ENCODE peak calls at places on chromosomes 7 and 10, in six cellular contexts. One of them, this sample, is unnamed. For H3K4me1, the result is how much of the 10 kb centered on the place peaks cover.

GRCh38 chr7:30209951-30210350 is 74.4 kb upstream of the ZNRF2 start:
- DNase-seq in adrenal gland: no peak
- DNase-seq in cardiac muscle cell: no peak
- DNase-seq in NT2/D1: no peak
- DNase-seq in HCT116: no peak
- DNase-seq in spleen: no peak
- DNase-seq in this sample: no peak

GRCh38 chr7:94580601-94581000 is 71.0 kb downstream of the CASD1 start:
- DNase-seq in adrenal gland: no peak
- DNase-seq in cardiac muscle cell: peak
- DNase-seq in NT2/D1: no peak
- DNase-seq in HCT116: no peak
- DNase-seq in spleen: no peak
- DNase-seq in this sample: no peak

GRCh38 chr10:27771231-27771630 is 25.6 kb upstream of the MKX start:
- DNase-seq in adrenal gland: no peak
- DNase-seq in cardiac muscle cell: no peak
- DNase-seq in NT2/D1: no peak
- DNase-seq in HCT116: no peak
- DNase-seq in spleen: no peak
- DNase-seq in this sample: no peak

GRCh38 chr10:97358349-97358748 is 23.8 kb upstream of the FRAT2 start:
- DNase-seq in adrenal gland: no peak
- DNase-seq in cardiac muscle cell: no peak
- DNase-seq in NT2/D1: no peak
- DNase-seq in HCT116: no peak
- DNase-seq in spleen: peak
- DNase-seq in this sample: no peak

GRCh38 chr10:47296111-47296894 is 3.7 kb upstream of the GDF10 start:
- DNase-seq in adrenal gland: no peak
- DNase-seq in cardiac muscle cell: no peak
- DNase-seq in NT2/D1: no peak
- DNase-seq in HCT116: no peak
- DNase-seq in spleen: no peak
- DNase-seq in this sample: no peak

GRCh38 chr10:11336703-11337102 is 274.7 kb downstream of the USP6NL start:
- DNase-seq in adrenal gland: no peak
- DNase-seq in cardiac muscle cell: no peak
- DNase-seq in NT2/D1: peak
- DNase-seq in HCT116: no peak
- DNase-seq in spleen: no peak
- DNase-seq in this sample: no peak

GRCh38 chr7:87223666-87224065 is 4.1 kb upstream of the TMEM243 start:
- DNase-seq in adrenal gland: no peak
- DNase-seq in cardiac muscle cell: no peak
- DNase-seq in NT2/D1: no peak
- DNase-seq in HCT116: no peak
- DNase-seq in spleen: no peak
- DNase-seq in this sample: no peak

GRCh38 chr10:92142949-92143348 is 147.9 kb downstream of the CPEB3 start:
- DNase-seq in adrenal gland: no peak
- DNase-seq in cardiac muscle cell: no peak
- DNase-seq in NT2/D1: no peak
- DNase-seq in HCT116: no peak
- DNase-seq in spleen: no peak
- DNase-seq in this sample: no peak

GRCh38 chr7:74269757-74270277 is 15.6 kb upstream of the RFC2 start:
- DNase-seq in adrenal gland: peak
- DNase-seq in cardiac muscle cell: peak
- DNase-seq in NT2/D1: no peak
- DNase-seq in HCT116: peak
- DNase-seq in spleen: peak
- DNase-seq in this sample: no peak

GRCh38 chr10:17001961-17002749 is 127.5 kb downstream of the CUBN start:
- DNase-seq in adrenal gland: no peak
- DNase-seq in cardiac muscle cell: peak
- DNase-seq in NT2/D1: no peak
- DNase-seq in HCT116: no peak
- DNase-seq in spleen: no peak
- DNase-seq in this sample: peak

GRCh38 chr7:20354825-20355466 is 24.2 kb downstream of the ITGB8 start:
- DNase-seq in adrenal gland: no peak
- DNase-seq in cardiac muscle cell: no peak
- DNase-seq in NT2/D1: no peak
- DNase-seq in HCT116: no peak
- DNase-seq in spleen: no peak
- DNase-seq in this sample: no peak

GRCh38 chr7:16484453-16485158 is 19.1 kb upstream of the SOSTDC1 start:
- DNase-seq in adrenal gland: no peak
- DNase-seq in cardiac muscle cell: peak
- DNase-seq in NT2/D1: no peak
- DNase-seq in HCT116: peak
- DNase-seq in spleen: no peak
- DNase-seq in this sample: no peak

GRCh38 chr7:118583651-118584050 is 359.1 kb downstream of the ANKRD7 start:
- DNase-seq in adrenal gland: no peak
- DNase-seq in cardiac muscle cell: no peak
- DNase-seq in NT2/D1: no peak
- DNase-seq in HCT116: no peak
- DNase-seq in spleen: no peak
- DNase-seq in this sample: no peak

GRCh38 chr7:48389977-48390376 is 218.7 kb downstream of the ABCA13 start:
- DNase-seq in adrenal gland: no peak
- DNase-seq in cardiac muscle cell: peak
- DNase-seq in NT2/D1: no peak
- DNase-seq in HCT116: no peak
- DNase-seq in spleen: no peak
- DNase-seq in this sample: no peak

GRCh38 chr7:81327873-81328272 is 409.0 kb upstream of the SEMA3C start:
- DNase-seq in adrenal gland: no peak
- DNase-seq in cardiac muscle cell: peak
- DNase-seq in NT2/D1: no peak
- DNase-seq in HCT116: no peak
- DNase-seq in spleen: no peak
- DNase-seq in this sample: no peak

GRCh38 chr10:31708513-31708912 is 220.1 kb downstream of the ARHGAP12 start:
- DNase-seq in adrenal gland: no peak
- DNase-seq in cardiac muscle cell: no peak
- DNase-seq in NT2/D1: no peak
- DNase-seq in HCT116: no peak
- DNase-seq in spleen: no peak
- DNase-seq in this sample: no peak

GRCh38 chr7:120404042-120404441 is 131.1 kb downstream of the KCND2 start:
- DNase-seq in adrenal gland: no peak
- DNase-seq in cardiac muscle cell: peak
- DNase-seq in NT2/D1: no peak
- DNase-seq in HCT116: no peak
- DNase-seq in spleen: no peak
- DNase-seq in this sample: no peak

GRCh38 chr7:652881-653280 is 73.6 kb upstream of the DNAAF5 start:
- DNase-seq in adrenal gland: no peak
- DNase-seq in cardiac muscle cell: no peak
- DNase-seq in NT2/D1: no peak
- DNase-seq in HCT116: no peak
- DNase-seq in spleen: no peak
- DNase-seq in this sample: no peak

GRCh38 chr10:132207536-132208488 is 21.1 kb downstream of the DPYSL4 start:
- DNase-seq in adrenal gland: no peak
- DNase-seq in cardiac muscle cell: no peak
- DNase-seq in NT2/D1: no peak
- DNase-seq in HCT116: no peak
- DNase-seq in spleen: peak
- DNase-seq in this sample: no peak
- H3K4me1 ChIP-seq in adrenal gland: under half
- H3K4me1 ChIP-seq in cardiac muscle cell: under half
- H3K4me1 ChIP-seq in NT2/D1: under half
- H3K4me1 ChIP-seq in HCT116: under half
- H3K4me1 ChIP-seq in spleen: under half
- H3K4me1 ChIP-seq in this sample: under half

GRCh38 chr10:78433722-78434535 is 400.3 kb downstream of the RPS24 start:
- DNase-seq in adrenal gland: no peak
- DNase-seq in cardiac muscle cell: no peak
- DNase-seq in NT2/D1: no peak
- DNase-seq in HCT116: no peak
- DNase-seq in spleen: no peak
- DNase-seq in this sample: no peak
- H3K4me1 ChIP-seq in adrenal gland: under half
- H3K4me1 ChIP-seq in cardiac muscle cell: under half
- H3K4me1 ChIP-seq in NT2/D1: under half
- H3K4me1 ChIP-seq in HCT116: under half
- H3K4me1 ChIP-seq in spleen: under half
- H3K4me1 ChIP-seq in this sample: under half

GRCh38 chr10:30374353-30374752 is 25.3 kb upstream of the MTPAP start:
- DNase-seq in adrenal gland: no peak
- DNase-seq in cardiac muscle cell: no peak
- DNase-seq in NT2/D1: no peak
- DNase-seq in HCT116: no peak
- DNase-seq in spleen: no peak
- DNase-seq in this sample: no peak
- H3K4me1 ChIP-seq in adrenal gland: under half
- H3K4me1 ChIP-seq in cardiac muscle cell: under half
- H3K4me1 ChIP-seq in NT2/D1: under half
- H3K4me1 ChIP-seq in HCT116: under half
- H3K4me1 ChIP-seq in spleen: under half
- H3K4me1 ChIP-seq in this sample: under half

GRCh38 chr7:143382791-143383641 is 1.9 kb downstream of the ZYX start:
- DNase-seq in adrenal gland: no peak
- DNase-seq in cardiac muscle cell: peak
- DNase-seq in NT2/D1: no peak
- DNase-seq in HCT116: no peak
- DNase-seq in spleen: no peak
- DNase-seq in this sample: no peak
- H3K4me1 ChIP-seq in adrenal gland: under half
- H3K4me1 ChIP-seq in cardiac muscle cell: under half
- H3K4me1 ChIP-seq in NT2/D1: under half
- H3K4me1 ChIP-seq in HCT116: under half
- H3K4me1 ChIP-seq in spleen: half or more
- H3K4me1 ChIP-seq in this sample: half or more

GRCh38 chr7:116707289-116707688 is 35.3 kb downstream of the MET start:
- DNase-seq in adrenal gland: no peak
- DNase-seq in cardiac muscle cell: no peak
- DNase-seq in NT2/D1: no peak
- DNase-seq in HCT116: no peak
- DNase-seq in spleen: no peak
- DNase-seq in this sample: no peak
- H3K4me1 ChIP-seq in adrenal gland: under half
- H3K4me1 ChIP-seq in cardiac muscle cell: under half
- H3K4me1 ChIP-seq in NT2/D1: under half
- H3K4me1 ChIP-seq in HCT116: half or more
- H3K4me1 ChIP-seq in spleen: under half
- H3K4me1 ChIP-seq in this sample: under half